ENCODE peak calls at places on chromosomes 13 and 19, in four cellular contexts. T is heart left ventricle, Y is HCT116, Z is A172. S is an unnamed sample.

GRCh38 chr19:41541990-41542584 is 33.9 kb upstream of the CEACAM21 start:
- DNase-seq in Y (peak; percentile 36), Z (peak; percentile 39), T (no peak), S (peak; percentile 78)

GRCh38 chr19:18708452-18709231 is 25.2 kb downstream of the CRTC1 start:
- DNase-seq in Z (no peak), T (peak; percentile 51), Y (no peak), S (no peak)

GRCh38 chr13:36420437-36420891 is 11.8 kb upstream of the CCNA1 start:
- DNase-seq in T (peak; percentile 54), Y (peak; percentile 24), Z (peak; percentile 63), S (peak; percentile 54)

GRCh38 chr19:2970201-2970838 is 7.0 kb upstream of the TLE6 start:
- DNase-seq in T (no peak), Y (no peak), Z (no peak), S (no peak)

GRCh38 chr19:30253581-30253996 is 118.6 kb upstream of the ZNF536 start:
- DNase-seq in T (no peak), Z (no peak), Y (no peak), S (no peak)

GRCh38 chr19:49019242-49019932 is 2.5 kb upstream of the LHB start:
- DNase-seq in Z (no peak), Y (peak; percentile 58), T (peak; percentile 62), S (peak; percentile 66)

GRCh38 chr19:40090256-40091204 is at the start of gene ZNF780A:
- DNase-seq in T (peak; percentile 85), Y (peak; percentile 48), Z (peak; percentile 57), S (peak; percentile 79)

GRCh38 chr13:108113407-108113806 is 101.9 kb downstream of the LIG4 start:
- DNase-seq in Z (no peak), Y (no peak), T (no peak), S (no peak)

GRCh38 chr19:13460045-13460444 is 46.2 kb downstream of the CACNA1A start:
- DNase-seq in T (no peak), Z (no peak), Y (no peak), S (no peak)

GRCh38 chr13:53066411-53066810 is 37.8 kb downstream of the OLFM4 start:
- DNase-seq in T (no peak), Z (no peak), Y (no peak), S (no peak)

GRCh38 chr13:27128825-27129627 is 42.6 kb downstream of the USP12 start:
- DNase-seq in Z (no peak), Y (no peak), T (no peak), S (no peak)

GRCh38 chr19:17687857-17688784 is at the start of gene UNC13A:
- DNase-seq in Y (no peak), T (peak; percentile 48), Z (no peak), S (peak; percentile 56)

GRCh38 chr19:16849168-16849567 is 20.0 kb downstream of the SIN3B start:
- DNase-seq in Z (peak; percentile 38), T (no peak), Y (no peak), S (no peak)

GRCh38 chr19:10037809-10038208 is 24.5 kb downstream of the RDH8 start:
- DNase-seq in Y (no peak), Z (no peak), T (no peak), S (no peak)

GRCh38 chr13:113730145-113730750 is 28.8 kb upstream of the TMEM255B start:
- DNase-seq in Z (no peak), T (no peak), Y (no peak), S (no peak)

GRCh38 chr13:100495455-100495854 is 93.1 kb downstream of the GGACT start:
- DNase-seq in T (no peak), Y (no peak), Z (no peak), S (no peak)

GRCh38 chr13:112957295-112957677 is 11.7 kb upstream of the MCF2L start:
- DNase-seq in T (no peak), Y (no peak), Z (no peak), S (no peak)

GRCh38 chr19:19595171-19595701 is 23.3 kb downstream of the PBX4 start:
- DNase-seq in T (no peak), Y (no peak), Z (peak; percentile 47), S (no peak)

GRCh38 chr13:83449666-83450395 is 432.4 kb downstream of the SLITRK1 start:
- DNase-seq in Y (no peak), T (no peak), Z (peak; percentile 37), S (no peak)

GRCh38 chr19:2426661-2427322 is 594 bp downstream of the TIMM13 start:
- DNase-seq in Z (peak; percentile 47), T (peak; percentile 55), Y (peak; percentile 16), S (peak; percentile 54)

GRCh38 chr13:84200971-84201370 is 318.7 kb upstream of the SLITRK1 start:
- DNase-seq in Y (no peak), Z (no peak), T (no peak), S (no peak)